ENCODE peak calls at places on chromosomes 4 and X, in four cellular contexts. K is K562, A is GM12878, J is GM12891. G is an unnamed sample.

GRCh38 chr4:15455290-15455689 is 14.4 kb upstream of the CC2D2A start:
- DNase-seq in K (no peak), A (no peak), J (no peak), G (peak; percentile 15)

GRCh38 chr4:77044458-77045124 is 31.2 kb downstream of the CCNI start:
- DNase-seq in K (peak; percentile 44), A (peak; percentile 8), J (no peak), G (no peak)

GRCh38 chrX:15882704-15883539 is 28.3 kb upstream of the AP1S2 start:
- DNase-seq in K (peak; percentile 43), A (peak; percentile 64), J (no peak), G (peak; percentile 25)

GRCh38 chr4:115664285-115664684 is 550.9 kb upstream of the NDST4 start:
- DNase-seq in K (no peak), A (no peak), J (no peak), G (no peak)

GRCh38 chr4:63757919-63758318 is 651.3 kb downstream of the TECRL start:
- DNase-seq in K (no peak), A (no peak), J (no peak), G (no peak)

GRCh38 chrX:11446331-11446730 is 153.1 kb downstream of the AMELX start:
- DNase-seq in K (no peak), A (no peak), J (no peak), G (no peak)

GRCh38 chr4:3780347-3781171 is 14.4 kb downstream of the ADRA2C start:
- DNase-seq in K (peak; percentile 34), A (no peak), J (no peak), G (no peak)

GRCh38 chr4:57098945-57099344 is 11.2 kb downstream of the IGFBP7 start:
- DNase-seq in K (no peak), A (no peak), J (no peak), G (no peak)

GRCh38 chrX:63529961-63530360 is 178.8 kb upstream of the SPIN4 start:
- DNase-seq in K (no peak), A (no peak), J (no peak), G (no peak)

GRCh38 chr4:1336079-1336478 is 10.9 kb upstream of the UVSSA start:
- DNase-seq in K (no peak), A (no peak), J (no peak), G (peak; percentile 94)
- TF ChIP-seq SPI1 in K (no peak), A (no peak), J (no peak), G (no peak)

DNA sequence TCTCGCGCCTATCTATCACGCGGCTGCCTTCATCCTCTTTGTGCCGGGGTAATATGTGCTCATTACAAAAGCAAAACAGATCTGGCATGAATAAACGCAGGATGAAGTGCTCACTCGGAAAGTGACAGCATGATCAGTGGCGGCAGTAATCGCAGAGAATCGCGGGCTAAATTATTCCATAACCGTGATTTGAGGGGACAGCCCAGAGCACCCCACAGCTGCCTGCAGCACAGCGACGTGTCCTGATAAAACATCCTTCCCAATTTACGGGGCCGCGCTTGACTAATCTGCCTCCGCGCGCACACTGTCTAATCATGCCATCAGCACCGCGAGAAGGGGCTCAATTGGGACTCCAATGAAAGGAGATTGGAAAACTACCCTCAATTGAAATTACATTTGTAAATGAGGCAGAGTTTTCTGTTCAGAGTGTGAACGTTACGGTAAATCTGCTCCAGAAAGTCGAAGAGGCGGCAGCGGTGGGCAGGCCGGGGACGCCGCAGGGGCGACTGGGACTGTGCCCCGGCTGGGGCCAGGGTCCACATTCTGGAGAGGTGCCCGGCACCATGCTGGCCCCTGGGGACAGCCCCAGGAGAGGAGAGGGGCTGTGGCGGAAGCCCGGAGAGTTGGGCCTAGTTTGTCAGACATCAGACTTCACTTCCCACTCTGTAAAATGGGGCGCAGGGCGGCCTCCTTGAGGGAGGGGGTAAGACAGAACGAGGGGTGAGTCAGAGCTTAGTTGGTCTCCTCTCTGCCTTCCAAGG is 107.7 kb downstream of the FAM53A start:
- DNase-seq in K (no peak), A (no peak), J (no peak), G (no peak)
- TF ChIP-seq SPI1 in K (no peak), A (no peak), J (no peak), G (no peak)

GRCh38 chr4:48891028-48891619 is 15.4 kb downstream of the OCIAD2 start:
- DNase-seq in K (no peak), A (no peak), J (no peak), G (no peak)
- TF ChIP-seq SPI1 in K (no peak), A (no peak), J (no peak), G (no peak)

GRCh38 chrX:134694333-134694925 is 36.2 kb upstream of the PLAC1 start:
- DNase-seq in K (no peak), A (no peak), J (no peak), G (no peak)

GRCh38 chrX:134692990-134693389 is 34.7 kb upstream of the PLAC1 start:
- DNase-seq in K (no peak), A (no peak), J (no peak), G (no peak)

GRCh38 chrX:134693644-134694043 is 35.4 kb upstream of the PLAC1 start:
- DNase-seq in K (no peak), A (no peak), J (no peak), G (no peak)

GRCh38 chrX:134694935-134695334 is 36.7 kb upstream of the PLAC1 start:
- DNase-seq in K (no peak), A (no peak), J (no peak), G (no peak)

DNA sequence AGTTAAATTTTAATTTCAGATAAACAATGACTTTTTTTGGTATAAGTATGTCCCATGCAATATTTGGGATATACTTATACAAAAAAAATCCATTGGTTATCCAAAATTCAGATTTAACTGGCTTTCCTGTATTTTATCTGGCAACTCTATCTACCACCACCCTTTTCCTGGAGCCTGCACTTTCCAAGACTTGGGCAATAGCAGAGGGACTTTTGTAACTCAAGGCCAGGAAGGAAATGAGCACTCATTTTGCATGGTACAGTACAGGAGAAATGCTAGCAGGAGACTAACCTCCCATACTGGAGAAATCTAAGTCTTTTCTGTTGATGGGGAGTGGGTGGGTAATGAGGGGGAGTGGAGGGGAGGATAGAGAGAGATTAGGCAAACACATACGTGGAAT is 37.7 kb upstream of the PLAC1 start:
- DNase-seq in K (no peak), A (no peak), J (no peak), G (no peak)
- TF ChIP-seq SPI1 in K (no peak), A (no peak), J (no peak), G (no peak)

G was measured in HL-60.